ENCODE peak calls at places on chromosome 19, in four cellular contexts. S is endothelial cell of umbilical vein, X is A549, M is GM12878. I is an unnamed sample.
A peak's percentile ranks its signal among the peaks of the same experiment; 100 is the strongest.

GRCh38 chr19:45117167-45117594 is 24.2 kb downstream of the PPP1R37 start:
- DNase-seq in S (no peak), X (no peak), M (peak; percentile 73), I (peak; percentile 90)

GRCh38 chr19:17952041-17952976 is 14.6 kb upstream of the KCNN1 start:
- DNase-seq in S (no peak), X (no peak), M (no peak), I (no peak)

GRCh38 chr19:4304509-4305252 is at the start of gene FSD1:
- DNase-seq in S (peak; percentile 47), X (peak; percentile 52), M (no peak), I (peak; percentile 21)

GRCh38 chr19:45218887-45219780 is 26.1 kb downstream of the EXOC3L2 start:
- DNase-seq in S (no peak), X (no peak), M (no peak), I (no peak)

GRCh38 chr19:54938906-54939305 is 8.4 kb downstream of the NLRP7 start:
- DNase-seq in S (no peak), X (no peak), M (no peak), I (no peak)

GRCh38 chr19:55146648-55147218 is 2.3 kb downstream of the TNNT1 start:
- DNase-seq in S (no peak), X (peak; percentile 85), M (no peak), I (peak; percentile 24)

GRCh38 chr19:49391581-49392399 is 3.7 kb downstream of the KASH5 start:
- DNase-seq in S (peak; percentile 55), X (peak; percentile 89), M (peak; percentile 40), I (peak; percentile 80)

GRCh38 chr19:14497347-14497921 is 1.5 kb upstream of the GIPC1 start:
- DNase-seq in S (peak; percentile 59), X (peak; percentile 56), M (no peak), I (no peak)

GRCh38 chr19:8174706-8175105 is 25.3 kb upstream of the FBN3 start:
- DNase-seq in S (no peak), X (no peak), M (no peak), I (no peak)

GRCh38 chr19:13118424-13119193 is 545 bp downstream of the NACC1 start:
- DNase-seq in S (no peak), X (peak; percentile 47), M (no peak), I (peak; percentile 80)

GRCh38 chr19:57578487-57579205 is at the start of gene ZNF416:
- DNase-seq in S (peak; percentile 96), X (peak; percentile 100), M (peak; percentile 97), I (peak; percentile 97)

GRCh38 chr19:57583104-57583520 is 833 bp upstream of the ZIK1 start:
- DNase-seq in S (no peak), X (no peak), M (no peak), I (no peak)

GRCh38 chr19:57587529-57587928 is 3.6 kb downstream of the ZIK1 start:
- DNase-seq in S (no peak), X (no peak), M (no peak), I (no peak)

DNA sequence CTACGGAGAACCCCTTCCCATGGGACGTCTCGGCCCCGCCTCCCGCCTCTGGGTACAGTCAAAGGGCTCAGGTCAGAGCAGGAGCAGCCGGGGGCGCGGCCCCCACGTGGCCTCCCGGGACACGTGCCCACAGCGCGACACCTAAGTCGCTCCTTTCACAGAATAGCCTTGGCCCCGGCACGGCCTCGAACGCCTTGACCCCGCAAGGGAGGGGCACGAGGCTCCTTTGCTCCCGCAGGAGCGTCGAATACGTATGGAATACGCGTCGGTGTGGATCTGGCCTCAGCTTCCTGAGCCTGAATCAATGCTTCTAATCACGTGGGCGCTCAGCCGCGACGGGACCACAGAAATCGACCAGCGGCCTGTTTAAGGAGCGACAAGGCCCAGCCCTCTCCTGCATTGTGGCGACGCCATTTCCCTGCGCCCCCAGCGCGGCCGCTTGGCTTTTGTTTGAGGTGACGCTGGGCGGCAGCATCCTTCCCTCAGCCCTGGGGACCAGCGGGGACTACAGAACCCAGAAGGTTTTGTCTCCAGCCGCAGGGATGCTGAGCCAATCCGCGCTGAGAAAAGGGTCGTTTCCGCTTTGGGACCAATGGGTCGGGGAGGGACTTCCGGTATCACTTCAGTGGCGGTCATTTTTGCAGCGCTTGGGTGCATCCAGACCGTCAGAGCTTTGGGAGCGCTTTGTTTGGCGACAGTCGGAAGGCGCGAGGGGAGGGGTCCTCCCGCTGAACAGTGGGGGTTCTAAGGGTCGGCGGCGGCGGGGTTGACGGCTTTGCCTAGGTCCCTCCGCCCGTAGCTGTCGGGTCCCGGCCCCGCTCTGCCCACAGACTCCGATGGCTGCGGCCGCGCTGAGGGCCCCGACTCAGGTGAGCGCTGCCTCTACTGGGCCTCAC is at the start of gene ZIK1:
- DNase-seq in S (peak; percentile 48), X (no peak), M (peak; percentile 61), I (peak; percentile 84)
- TF ChIP-seq CTCF in S (no peak), X (no peak), M (no peak), I (no peak)

GRCh38 chr19:40976724-40977123 is 14.4 kb upstream of the CYP2B6 start:
- DNase-seq in S (no peak), X (no peak), M (no peak), I (no peak)

DNA sequence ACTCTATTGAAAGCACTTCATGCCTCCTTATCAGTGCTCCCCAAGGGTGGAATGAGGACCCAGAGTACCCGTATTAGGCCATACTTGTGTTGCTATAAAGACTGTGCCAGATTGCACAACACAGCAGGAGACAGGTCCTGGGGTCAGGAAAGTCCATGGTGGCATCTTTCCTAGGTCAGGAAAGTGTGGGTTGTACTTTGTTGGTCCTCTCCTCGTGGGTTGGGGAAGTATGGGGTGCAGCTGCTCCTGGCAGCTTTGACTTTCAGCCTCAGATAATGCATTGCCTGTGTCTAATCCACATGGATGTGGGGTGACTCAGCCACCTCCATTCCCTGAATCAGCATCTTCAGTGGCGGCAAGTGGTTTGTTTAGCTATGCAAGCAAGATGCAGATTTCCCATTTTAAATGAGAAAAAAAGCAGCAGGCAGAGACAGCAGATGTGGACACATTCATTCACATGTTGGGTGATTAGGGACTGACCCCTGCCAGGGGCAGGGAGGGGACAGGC is 8.4 kb upstream of the CYP2B6 start:
- DNase-seq in S (no peak), X (no peak), M (no peak), I (no peak)
- TF ChIP-seq MYC in S (no peak), X (no peak), M (no peak), I (no peak)

GRCh38 chr19:43755256-43755801 is 567 bp upstream of the SMG9 start:
- DNase-seq in S (peak; percentile 68), X (peak; percentile 91), M (no peak), I (peak; percentile 81)
- TF ChIP-seq POLR2A in S (peak; percentile 46), X (peak; percentile 31), M (no peak), I (peak; percentile 13)

GRCh38 chr19:1101337-1101698 is 2.5 kb upstream of the GPX4 start:
- DNase-seq in S (no peak), X (no peak), M (no peak), I (peak; percentile 57)

GRCh38 chr19:1105217-1105872 is 1.6 kb downstream of the GPX4 start:
- DNase-seq in S (no peak), X (no peak), M (no peak), I (no peak)

GRCh38 chr19:1103691-1104451 is at the start of gene GPX4:
- DNase-seq in S (peak; percentile 99), X (peak; percentile 99), M (peak; percentile 96), I (peak; percentile 97)

GRCh38 chr19:1104452-1105216 is 840 bp downstream of the GPX4 start:
- DNase-seq in S (peak; percentile 60), X (peak; percentile 70), M (no peak), I (peak; percentile 76)

DNA sequence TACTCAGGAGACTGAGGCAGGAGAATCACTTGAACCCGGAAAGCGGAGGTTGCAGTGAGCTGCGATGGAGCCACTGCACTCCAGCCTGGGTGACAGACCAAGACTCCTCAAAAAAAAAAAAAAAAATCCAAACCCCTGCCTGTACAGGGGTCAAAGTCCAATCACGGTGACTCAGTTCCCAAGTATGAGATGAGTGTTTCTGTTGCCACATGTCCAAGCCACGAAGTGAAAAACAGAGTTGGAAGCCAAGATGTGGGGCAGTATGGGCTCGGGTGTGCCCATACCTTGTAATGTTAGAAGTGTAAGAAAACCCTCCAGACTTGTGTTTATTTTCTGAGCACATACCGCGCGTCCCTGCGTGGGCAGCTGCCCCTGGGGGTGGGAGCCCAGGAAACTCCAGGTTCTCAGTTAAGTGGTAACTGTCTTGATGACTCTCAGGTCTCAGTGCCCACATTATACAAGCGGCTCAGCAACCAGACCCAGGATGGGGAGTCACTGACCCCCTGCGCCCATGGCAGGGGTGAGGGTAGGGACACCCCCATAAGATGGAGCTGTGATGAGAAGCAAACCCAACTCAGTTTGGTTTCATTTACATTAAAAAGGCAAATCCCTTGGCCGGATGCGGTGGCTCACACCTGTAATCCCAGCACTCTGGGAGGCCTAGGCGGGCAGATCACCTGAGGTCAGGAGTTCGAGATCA is 1.2 kb upstream of the GPX4 start:
- DNase-seq in S (peak; percentile 95), X (peak; percentile 94), M (peak; percentile 93), I (peak; percentile 54)
- TF ChIP-seq CTCF in S (no peak), X (no peak), M (no peak), I (no peak)

GRCh38 chr19:31334849-31335624 is 14.2 kb downstream of the TSHZ3 start:
- DNase-seq in S (no peak), X (no peak), M (no peak), I (no peak)
- TF ChIP-seq MYC in S (no peak), X (no peak), M (no peak), I (no peak)

DNA sequence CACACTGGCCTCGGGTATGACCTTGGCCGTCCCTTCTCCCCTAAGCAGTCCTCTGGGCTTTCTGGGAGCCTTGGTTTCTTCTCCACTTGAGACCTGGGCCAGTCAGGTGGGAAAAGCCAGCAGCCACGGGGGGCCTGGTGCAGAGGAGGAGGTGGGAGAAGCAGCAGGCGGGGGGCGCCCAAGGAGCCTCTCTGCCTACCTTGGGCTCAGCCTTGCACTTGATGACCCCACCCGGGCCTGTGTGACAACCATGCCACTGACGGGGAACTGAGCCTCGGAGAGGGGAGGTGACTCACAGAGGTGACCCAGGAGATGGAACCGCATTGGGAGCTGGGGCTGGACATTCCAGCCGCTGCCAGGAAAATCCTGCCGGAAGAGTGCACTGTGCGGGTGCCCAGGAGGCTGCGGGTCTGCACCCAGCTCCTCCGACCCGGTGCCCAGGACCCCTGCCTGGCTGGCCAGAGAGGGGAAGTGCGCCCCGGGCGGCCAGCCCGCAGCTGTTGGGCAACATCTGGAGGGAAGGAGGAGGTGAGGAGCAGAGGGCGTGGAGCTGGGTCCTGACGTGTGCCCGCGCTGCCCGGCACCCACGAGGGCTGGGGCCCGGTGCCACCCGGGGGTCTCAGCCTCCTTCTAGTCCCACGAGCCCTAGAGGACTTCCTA is 23.4 kb upstream of the SLC7A10 start:
- DNase-seq in S (no peak), X (peak; percentile 63), M (no peak), I (peak; percentile 85)
- TF ChIP-seq POLR2A in S (no peak), X (no peak), M (no peak), I (no peak)

DNA sequence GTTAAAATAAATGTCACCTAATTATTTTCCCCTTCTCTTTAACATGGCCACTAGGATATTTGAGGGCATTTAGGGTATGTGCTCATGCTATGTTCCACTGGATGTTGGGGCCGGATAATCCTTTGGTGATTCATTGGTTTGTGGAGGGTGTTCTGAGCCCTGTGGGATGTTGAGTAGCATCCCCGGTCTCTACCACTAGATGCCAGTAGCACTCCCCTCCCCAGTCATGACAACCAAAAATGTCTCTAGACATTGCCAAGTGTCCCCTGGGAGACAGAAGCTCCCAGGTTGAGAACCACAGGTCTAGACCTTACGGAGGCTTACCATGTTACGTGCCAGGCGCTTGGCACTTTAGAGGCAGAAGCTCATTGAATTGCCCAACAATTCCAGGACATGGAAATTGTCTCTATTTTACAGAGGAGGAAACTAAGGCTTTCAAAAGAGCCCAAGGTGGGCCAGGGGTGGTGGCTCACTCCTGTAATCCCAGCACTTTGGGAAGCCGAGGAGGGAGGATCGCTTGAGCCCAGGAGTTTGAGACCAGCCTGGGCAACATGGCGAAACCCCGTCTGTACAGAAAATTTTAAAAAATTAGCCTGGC is 14.1 kb downstream of the SHANK1 start:
- DNase-seq in S (peak; percentile 62), X (peak; percentile 79), M (peak; percentile 21), I (peak; percentile 87)
- TF ChIP-seq CTCF in S (peak; percentile 72), X (peak; percentile 80), M (peak; percentile 84), I (peak; percentile 89)

I was measured in NB4.